ENCODE peak calls at places on chromosomes 5 and 9, in seven cellular contexts. I is kidney; J is MM.1S; Q is CD8-positive, alpha-beta T cell; N is mesenchymal stem cell; O is IMR-90; K is fibroblast of lung. L is an unnamed sample. For H3K36me3, the result is how much of the 10 kb centered on the place peaks cover.

GRCh38 chr5:67165524-67166459 is 30.8 kb downstream of the CD180 start:
- DNase-seq in I (peak), J (peak), Q (peak), N (peak), O (peak), K (peak), L (peak)

GRCh38 chr5:77863181-77863580 is 87.0 kb upstream of the TBCA start:
- DNase-seq in I (no peak), J (no peak), Q (no peak), N (no peak), O (no peak), K (no peak), L (no peak)

GRCh38 chr9:18746631-18747030 is 272.7 kb downstream of the ADAMTSL1 start:
- DNase-seq in I (no peak), J (no peak), Q (no peak), N (no peak), O (no peak), K (peak), L (no peak)

GRCh38 chr5:13994606-13995336 is 50.3 kb upstream of the DNAH5 start:
- DNase-seq in I (no peak), J (no peak), Q (no peak), N (no peak), O (peak), K (no peak), L (no peak)

GRCh38 chr5:56088967-56089829 is 94.4 kb upstream of the IL6ST start:
- DNase-seq in I (no peak), J (no peak), Q (no peak), N (peak), O (peak), K (peak), L (peak)

GRCh38 chr5:32076699-32077695 is 97.1 kb downstream of the GOLPH3 start:
- DNase-seq in I (no peak), J (peak), Q (peak), N (peak), O (peak), K (peak), L (peak)

GRCh38 chr5:133865113-133865512 is 103.3 kb downstream of the C5orf15 start:
- DNase-seq in I (no peak), J (no peak), Q (no peak), N (no peak), O (no peak), K (no peak), L (no peak)

GRCh38 chr5:107112207-107112606 is 558.5 kb downstream of the EFNA5 start:
- DNase-seq in I (no peak), J (no peak), Q (no peak), N (no peak), O (no peak), K (peak), L (no peak)

GRCh38 chr5:130514984-130515690 is 610.9 kb downstream of the CHSY3 start:
- DNase-seq in I (no peak), J (no peak), Q (no peak), N (peak), O (peak), K (peak), L (no peak)

GRCh38 chr5:179553875-179554274 is 3.5 kb downstream of the RUFY1 start:
- DNase-seq in I (no peak), J (no peak), Q (no peak), N (peak), O (peak), K (peak), L (peak)

GRCh38 chr9:133835273-133835901 is 97.2 kb upstream of the SARDH start:
- DNase-seq in I (no peak), J (no peak), Q (no peak), N (no peak), O (no peak), K (no peak), L (no peak)

GRCh38 chr9:111925017-111925770 is 28.6 kb downstream of the UGCG start:
- DNase-seq in I (no peak), J (no peak), Q (no peak), N (peak), O (no peak), K (no peak), L (no peak)

GRCh38 chr9:111925784-111926183 is 29.2 kb downstream of the UGCG start:
- DNase-seq in I (no peak), J (no peak), Q (no peak), N (peak), O (no peak), K (no peak), L (no peak)

GRCh38 chr9:111926421-111926875 is 29.8 kb downstream of the UGCG start:
- DNase-seq in I (peak), J (peak), Q (peak), N (peak), O (peak), K (peak), L (peak)

GRCh38 chr9:111924281-111924680 is 27.7 kb downstream of the UGCG start:
- DNase-seq in I (no peak), J (no peak), Q (no peak), N (peak), O (no peak), K (no peak), L (no peak)

DNA sequence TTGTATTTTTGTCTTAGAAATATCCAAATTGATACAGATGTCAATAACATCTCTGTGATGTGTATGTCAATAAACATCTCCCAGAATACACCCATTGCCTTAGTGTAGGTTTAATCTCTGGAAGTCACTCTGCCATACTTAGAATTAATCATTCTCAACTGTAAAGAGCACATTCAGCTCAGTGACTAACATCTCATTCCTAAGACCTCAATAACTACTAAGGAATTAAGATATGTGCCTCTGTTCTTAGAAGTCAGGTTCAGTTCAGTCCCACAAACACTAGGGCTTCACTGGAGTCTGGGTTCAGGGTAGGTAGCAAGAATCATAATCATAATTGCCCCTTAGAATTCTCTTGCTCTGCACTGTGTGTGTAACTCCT is 31.7 kb downstream of the UGCG start:
- DNase-seq in I (no peak), J (no peak), Q (no peak), N (peak), O (peak), K (peak), L (no peak)
- H3K36me3 ChIP-seq in I (under half), J (under half), Q (under half), N (under half), O (under half), K (under half), L (half or more)

DNA sequence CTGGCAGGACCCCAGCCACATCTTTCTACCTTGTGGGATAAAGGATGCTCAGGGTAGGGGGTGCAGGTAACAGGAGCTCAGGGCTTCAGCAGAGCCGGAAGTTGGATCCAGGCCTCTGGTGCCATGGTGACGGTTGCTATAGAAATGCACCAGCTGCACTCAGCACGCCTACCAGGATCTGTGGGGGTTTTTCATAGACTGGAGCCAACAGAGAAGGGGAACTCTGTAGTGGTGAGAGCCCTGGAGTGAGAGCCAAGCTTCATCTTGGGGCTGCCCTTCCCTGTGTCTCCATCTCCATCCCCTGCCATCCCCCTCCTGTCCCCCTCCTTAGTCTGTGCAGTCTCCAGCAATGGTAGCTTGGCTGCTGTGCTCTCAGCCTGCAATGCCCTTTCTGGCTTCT is 27.5 kb upstream of the BOD1 start:
- DNase-seq in I (no peak), J (no peak), Q (no peak), N (no peak), O (peak), K (peak), L (no peak)
- H3K27ac ChIP-seq in I (no peak), J (no peak), Q (no peak), N (no peak), O (no peak), K (no peak), L (no peak)

GRCh38 chr5:40687316-40687715 is 7.6 kb downstream of the PTGER4 start:
- DNase-seq in I (no peak), J (no peak), Q (no peak), N (no peak), O (no peak), K (no peak), L (no peak)

GRCh38 chr5:40685191-40685590 is 5.5 kb downstream of the PTGER4 start:
- DNase-seq in I (no peak), J (no peak), Q (no peak), N (no peak), O (no peak), K (no peak), L (no peak)

GRCh38 chr5:40689442-40689841 is 9.7 kb downstream of the PTGER4 start:
- DNase-seq in I (no peak), J (no peak), Q (no peak), N (peak), O (peak), K (peak), L (peak)

GRCh38 chr5:40685952-40686351 is 6.2 kb downstream of the PTGER4 start:
- DNase-seq in I (no peak), J (no peak), Q (no peak), N (no peak), O (no peak), K (no peak), L (no peak)

GRCh38 chr5:40688127-40688756 is 8.5 kb downstream of the PTGER4 start:
- DNase-seq in I (peak), J (peak), Q (peak), N (peak), O (peak), K (peak), L (peak)
- H3K36me3 ChIP-seq in I (under half), J (under half), Q (under half), N (under half), O (under half), K (under half), L (under half)

GRCh38 chr9:129171993-129172751 is 5.9 kb downstream of the IER5L start:
- DNase-seq in I (no peak), J (no peak), Q (no peak), N (no peak), O (no peak), K (no peak), L (no peak)

GRCh38 chr9:129174724-129175514 is 3.1 kb downstream of the IER5L start:
- DNase-seq in I (peak), J (peak), Q (peak), N (peak), O (peak), K (peak), L (peak)

GRCh38 chr9:129174102-129174723 is 3.8 kb downstream of the IER5L start:
- DNase-seq in I (peak), J (peak), Q (peak), N (peak), O (peak), K (peak), L (peak)

GRCh38 chr9:129173296-129174101 is 4.6 kb downstream of the IER5L start:
- DNase-seq in I (no peak), J (no peak), Q (no peak), N (peak), O (no peak), K (peak), L (no peak)

DNA sequence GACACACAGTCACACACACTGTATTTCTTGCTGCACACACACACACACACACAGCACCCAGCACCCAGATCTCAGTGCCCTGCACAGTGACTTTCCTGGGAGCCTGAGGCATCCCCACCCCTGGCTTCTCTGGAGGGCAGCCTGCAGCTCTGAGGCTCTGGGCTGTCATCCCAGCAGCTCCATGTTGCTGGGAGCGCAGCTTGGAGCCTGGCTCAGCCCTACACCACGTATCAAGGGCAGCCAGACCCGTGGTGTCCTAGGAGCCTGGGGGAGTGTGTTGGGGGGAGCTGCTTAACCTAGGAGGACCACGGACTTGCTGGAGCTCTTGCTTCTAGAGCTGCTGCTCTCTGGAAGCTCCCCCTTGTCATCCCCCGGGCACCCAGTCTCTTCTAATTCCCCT is 5.2 kb downstream of the IER5L start:
- DNase-seq in I (no peak), J (no peak), Q (no peak), N (peak), O (no peak), K (no peak), L (no peak)
- H3K27ac ChIP-seq in I (no peak), J (no peak), Q (no peak), N (no peak), O (no peak), K (no peak), L (no peak)